ENCODE peak calls at places on chromosome X, in five cellular contexts. B, Y, S, G and K are unnamed samples.

GRCh38 chrX:2627272-2627867 is 63.7 kb upstream of the CD99 start:
- DNase-seq in B (no peak), Y (peak; percentile 33), S (no peak), G (peak; percentile 64), K (peak; percentile 69)

GRCh38 chrX:132101206-132101605 is 26.6 kb downstream of the FRMD7 start:
- DNase-seq in B (no peak), Y (no peak), S (no peak), G (no peak), K (peak; percentile 83)

GRCh38 chrX:118872102-118872566 is 48.5 kb downstream of the ZCCHC12 start:
- DNase-seq in B (no peak), Y (no peak), S (no peak), G (no peak), K (no peak)

GRCh38 chrX:21658746-21659145 is 616 bp upstream of the KLHL34 start:
- DNase-seq in B (no peak), Y (no peak), S (no peak), G (no peak), K (no peak)

GRCh38 chrX:47169726-47170515 is 23.7 kb upstream of the UBA1 start:
- DNase-seq in B (no peak), Y (no peak), S (no peak), G (peak; percentile 15), K (peak; percentile 36)

GRCh38 chrX:18617351-18617750 is 54.6 kb downstream of the RS1 start:
- DNase-seq in B (peak; percentile 5), Y (peak; percentile 50), S (no peak), G (no peak), K (peak; percentile 77)

GRCh38 chrX:87098477-87098876 is 419.1 kb upstream of the KLHL4 start:
- DNase-seq in B (no peak), Y (no peak), S (no peak), G (no peak), K (no peak)

GRCh38 chrX:139890991-139891700 is 41.7 kb downstream of the ATP11C start:
- DNase-seq in B (no peak), Y (peak; percentile 78), S (no peak), G (no peak), K (peak; percentile 32)

GRCh38 chrX:17559728-17560379 is 177.4 kb upstream of the SCML1 start:
- DNase-seq in B (no peak), Y (peak; percentile 41), S (no peak), G (no peak), K (no peak)

GRCh38 chrX:153865321-153865580 is 20.7 kb downstream of the L1CAM start:
- DNase-seq in B (no peak), Y (no peak), S (no peak), G (peak; percentile 22), K (no peak)

GRCh38 chrX:130563476-130563875 is 161.7 kb downstream of the RBMX2 start:
- DNase-seq in B (no peak), Y (no peak), S (no peak), G (no peak), K (no peak)

GRCh38 chrX:41684138-41684537 is 4.6 kb upstream of the GPR34 start:
- DNase-seq in B (no peak), Y (no peak), S (no peak), G (no peak), K (no peak)

GRCh38 chrX:136961594-136962135 is 72.1 kb downstream of the GPR101 start:
- DNase-seq in B (no peak), Y (no peak), S (no peak), G (no peak), K (no peak)

GRCh38 chrX:16022580-16023170 is 100.7 kb upstream of the GRPR start:
- DNase-seq in B (no peak), Y (peak; percentile 3), S (no peak), G (no peak), K (no peak)

GRCh38 chrX:50813843-50814661 is at the start of gene SHROOM4:
- DNase-seq in B (peak; percentile 63), Y (peak; percentile 83), S (peak; percentile 50), G (peak; percentile 87), K (peak; percentile 17)

GRCh38 chrX:7889138-7889537 is 38.1 kb downstream of the PNPLA4 start:
- DNase-seq in B (no peak), Y (no peak), S (no peak), G (no peak), K (peak; percentile 54)

GRCh38 chrX:108019382-108019857 is 25.4 kb upstream of the VSIG1 start:
- DNase-seq in B (no peak), Y (no peak), S (no peak), G (no peak), K (no peak)

GRCh38 chrX:52346462-52347165 is 22.2 kb upstream of the XAGE2 start:
- DNase-seq in B (no peak), Y (no peak), S (no peak), G (no peak), K (peak; percentile 66)

GRCh38 chrX:19168609-19169008 is 46.3 kb upstream of the ADGRG2 start:
- DNase-seq in B (no peak), Y (no peak), S (no peak), G (no peak), K (no peak)

GRCh38 chrX:31715675-31716074 is 643.8 kb upstream of the FTHL17 start:
- DNase-seq in B (no peak), Y (peak; percentile 0), S (no peak), G (no peak), K (no peak)

GRCh38 chrX:54799046-54799445 is 991 bp upstream of the ITIH6 start:
- DNase-seq in B (no peak), Y (no peak), S (no peak), G (no peak), K (no peak)

GRCh38 chrX:40153335-40154221 is 55.8 kb upstream of the BCOR start:
- DNase-seq in B (no peak), Y (peak; percentile 53), S (no peak), G (peak; percentile 61), K (no peak)

GRCh38 chrX:108699368-108699767 is 37.0 kb downstream of the IRS4 start:
- DNase-seq in B (peak; percentile 0), Y (peak; percentile 30), S (no peak), G (no peak), K (no peak)

GRCh38 chrX:10064736-10065135 is 92.0 kb upstream of the CLCN4 start:
- DNase-seq in B (no peak), Y (no peak), S (no peak), G (no peak), K (no peak)

GRCh38 chrX:30659421-30659820 is 6.2 kb downstream of the GK start:
- DNase-seq in B (no peak), Y (peak; percentile 89), S (no peak), G (no peak), K (peak; percentile 7)

GRCh38 chrX:23953908-23954269 is 46.1 kb downstream of the CXorf58 start:
- DNase-seq in B (no peak), Y (no peak), S (no peak), G (no peak), K (no peak)

GRCh38 chrX:13721819-13722527 is 12.4 kb downstream of the TRAPPC2 start:
- DNase-seq in B (no peak), Y (peak; percentile 74), S (no peak), G (no peak), K (no peak)

GRCh38 chrX:23435575-23435974 is 100.9 kb downstream of the PTCHD1 start:
- DNase-seq in B (no peak), Y (no peak), S (no peak), G (no peak), K (no peak)

GRCh38 chrX:20442597-20442996 is 175.9 kb upstream of the RPS6KA3 start:
- DNase-seq in B (peak; percentile 67), Y (peak; percentile 72), S (peak; percentile 77), G (peak; percentile 74), K (peak; percentile 61)

DNA sequence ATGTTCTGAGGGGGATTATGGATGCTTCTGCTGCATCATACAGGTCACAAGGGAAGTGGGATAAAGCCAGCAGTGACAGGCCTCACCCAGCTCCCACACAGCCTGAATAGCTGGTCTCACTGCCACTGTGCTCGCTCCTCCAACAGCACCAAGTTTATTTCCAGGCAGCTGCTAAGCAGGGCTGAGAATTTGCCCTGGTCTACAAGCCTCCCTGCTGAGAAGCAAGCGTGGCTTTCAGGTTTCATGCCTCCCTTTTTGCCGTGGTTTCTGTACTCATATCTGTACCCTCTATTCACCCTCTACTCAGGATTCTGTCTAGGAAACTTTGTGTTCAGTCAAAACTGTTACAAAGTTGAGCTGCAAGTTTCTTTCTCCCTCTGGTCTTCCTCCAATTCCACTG is 78.6 kb downstream of the MAGEC1 start:
- DNase-seq in B (no peak), Y (no peak), S (no peak), G (no peak), K (no peak)
- H3K9ac ChIP-seq in B (no peak overlapping the region), Y (no peak overlapping the region), S (no peak overlapping the region), G (no peak overlapping the region), K (no peak overlapping the region)

GRCh38 chrX:96436105-96436504 is 248.5 kb upstream of the DIAPH2 start:
- DNase-seq in B (no peak), Y (peak; percentile 60), S (no peak), G (no peak), K (peak; percentile 55)

GRCh38 chrX:96435636-96436035 is 249.0 kb upstream of the DIAPH2 start:
- DNase-seq in B (no peak), Y (peak; percentile 8), S (no peak), G (no peak), K (no peak)

GRCh38 chrX:96430756-96431455 is 253.7 kb upstream of the DIAPH2 start:
- DNase-seq in B (no peak), Y (no peak), S (no peak), G (no peak), K (no peak)

GRCh38 chrX:96432647-96433046 is 252.0 kb upstream of the DIAPH2 start:
- DNase-seq in B (no peak), Y (peak; percentile 30), S (no peak), G (no peak), K (no peak)

DNA sequence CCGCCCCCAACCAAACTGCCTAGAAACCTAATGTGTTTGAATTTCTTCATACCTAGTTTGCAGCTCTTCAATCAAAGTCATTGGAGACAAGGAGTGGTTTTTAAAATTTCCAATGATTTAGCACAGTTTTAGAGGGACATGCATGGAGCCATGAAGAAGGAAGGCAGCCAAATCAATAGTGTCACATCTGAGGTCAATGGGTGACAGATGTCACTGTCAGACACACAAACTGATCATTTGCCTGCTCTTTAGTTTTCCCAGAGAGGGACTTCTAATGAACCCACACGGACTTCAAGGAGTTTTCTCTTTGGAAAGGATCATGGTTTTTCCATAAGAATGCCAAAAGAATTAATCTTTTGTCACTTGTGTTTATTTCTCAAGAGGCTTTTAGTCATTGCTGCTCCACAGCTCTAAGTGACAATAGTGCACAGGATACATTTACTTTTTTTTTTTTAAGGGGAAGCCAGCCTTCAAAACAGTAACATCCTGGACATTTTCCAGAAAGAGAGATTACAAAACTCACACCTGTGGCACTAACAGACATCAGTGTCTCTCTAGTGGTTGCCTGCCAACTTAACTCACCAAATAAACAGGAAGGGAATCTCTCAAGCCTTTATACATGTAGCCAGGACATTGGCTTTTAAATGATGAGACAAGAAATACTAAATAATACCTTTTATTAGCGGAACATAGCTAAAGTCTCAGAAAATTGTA is 251.1 kb upstream of the DIAPH2 start:
- DNase-seq in B (no peak), Y (peak; percentile 8), S (no peak), G (no peak), K (no peak)
- H2BK12ac ChIP-seq in B (no peak overlapping the region), Y (no peak overlapping the region), S (no peak overlapping the region), G (no peak overlapping the region), K (no peak overlapping the region)

GRCh38 chrX:43631841-43632240 is 24.3 kb upstream of the MAOA start:
- DNase-seq in B (no peak), Y (no peak), S (no peak), G (no peak), K (peak; percentile 75)
- H3K27ac ChIP-seq in B (no peak overlapping the region), Y (no peak overlapping the region), S (no peak overlapping the region), G (no peak overlapping the region), K (peak overlapping the region; percentile 58)

DNA sequence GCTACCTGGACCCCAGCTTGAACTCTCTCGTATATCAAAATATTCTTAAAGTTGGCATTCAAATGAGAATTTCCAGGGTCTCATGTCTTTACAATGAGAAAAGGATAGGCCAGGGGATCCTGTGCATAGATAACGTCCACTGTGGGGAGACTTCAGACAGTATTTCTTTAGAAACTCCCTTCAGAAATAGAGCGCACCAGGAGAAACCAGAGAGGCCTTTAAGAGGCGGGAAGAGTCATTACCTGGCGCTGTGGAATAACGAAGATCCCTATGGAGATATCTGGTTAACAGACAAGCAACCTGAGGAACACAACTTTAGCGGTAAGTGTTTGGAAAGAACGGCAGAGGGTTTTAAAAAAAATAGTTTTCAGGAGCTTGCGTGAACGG is 618 bp downstream of the RADX start:
- DNase-seq in B (no peak), Y (peak; percentile 6), S (no peak), G (no peak), K (no peak)
- H3K9ac ChIP-seq in B (no peak overlapping the region), Y (peak overlapping the region; percentile 78), S (no peak overlapping the region), G (peak overlapping the region; percentile 53), K (no peak overlapping the region)